ENCODE peak calls at places on chromosome 15, in five cellular contexts. S is cardiac fibroblast, N is anterior cingulate cortex, U is LHCN-M2, G is NCI-H460. K is an unnamed sample.
A peak's percentile ranks its signal among the peaks of the same experiment; 100 is the strongest.

GRCh38 chr15:65213241-65213640 is 2.0 kb upstream of the CILP start:
- DNase-seq in S (no peak), N (no peak), U (no peak), G (no peak), K (no peak)

GRCh38 chr15:98724017-98724416 is 75.7 kb downstream of the IGF1R start:
- DNase-seq in S (no peak), N (no peak), U (no peak), G (no peak), K (no peak)

GRCh38 chr15:85625856-85626255 is 168.9 kb downstream of the KLHL25 start:
- DNase-seq in S (peak; percentile 60), N (no peak), U (peak; percentile 57), G (no peak), K (no peak)

GRCh38 chr15:90126022-90126421 is 23.8 kb upstream of the IDH2 start:
- DNase-seq in S (no peak), N (no peak), U (no peak), G (no peak), K (no peak)

GRCh38 chr15:82850242-82850591 is 40.8 kb downstream of the WHAMM start:
- DNase-seq in S (peak; percentile 34), N (no peak), U (peak; percentile 88), G (no peak), K (no peak)

GRCh38 chr15:64865998-64866520 is 24.3 kb downstream of the PLEKHO2 start:
- DNase-seq in S (peak; percentile 39), N (no peak), U (peak; percentile 95), G (no peak), K (peak; percentile 82)

GRCh38 chr15:74788716-74789151 is 6.9 kb downstream of the CSK start:
- DNase-seq in S (no peak), N (no peak), U (no peak), G (no peak), K (no peak)

GRCh38 chr15:22918056-22918455 is 62.1 kb downstream of the CYFIP1 start:
- DNase-seq in S (peak; percentile 63), N (no peak), U (peak; percentile 70), G (no peak), K (no peak)

GRCh38 chr15:99437315-99438221 is 128.2 kb upstream of the MEF2A start:
- DNase-seq in S (no peak), N (no peak), U (no peak), G (no peak), K (no peak)

GRCh38 chr15:74402873-74403589 is 30.7 kb downstream of the SEMA7A start:
- DNase-seq in S (no peak), N (no peak), U (no peak), G (no peak), K (no peak)

GRCh38 chr15:48371961-48372360 is 40.7 kb downstream of the DUT start:
- DNase-seq in S (no peak), N (no peak), U (no peak), G (no peak), K (no peak)

GRCh38 chr15:69973102-69973714 is 124.5 kb downstream of the TLE3 start:
- DNase-seq in S (peak; percentile 65), N (no peak), U (peak; percentile 30), G (peak; percentile 44), K (no peak)

GRCh38 chr15:58495836-58496501 is 64.2 kb downstream of the LIPC start:
- DNase-seq in S (no peak), N (no peak), U (no peak), G (no peak), K (no peak)

GRCh38 chr15:50750227-50750597 is 15.3 kb downstream of the SPPL2A start:
- DNase-seq in S (no peak), N (no peak), U (no peak), G (no peak), K (no peak)

GRCh38 chr15:58357529-58358476 is 74.0 kb upstream of the LIPC start:
- DNase-seq in S (peak; percentile 13), N (no peak), U (no peak), G (no peak), K (no peak)